ENCODE peak calls at places on chromosomes 5 and 9, in nine cellular contexts. Y is lower lobe of right lung, S is fibroblast of pulmonary artery, L is Peyer's patch, A is stomach, Q is gastrocnemius medialis, M is A673, W is heart right ventricle, H is colonic mucosa. U is an unnamed sample.

GRCh38 chr5:178642351-178642909 is 15.6 kb upstream of the CLK4 start:
- DNase-seq in Y (no peak), L (no peak), Q (no peak), S (peak; percentile 99), A (no peak), M (peak; percentile 97), W (no peak), H (no peak), U (peak; percentile 45)

GRCh38 chr5:74507596-74507995 is 132.9 kb downstream of the ENC1 start:
- DNase-seq in L (no peak), Y (no peak), M (no peak), A (no peak), W (no peak), H (no peak), Q (no peak), S (no peak), U (no peak)

GRCh38 chr9:72030762-72031161 is 29.7 kb downstream of the C9orf57 start:
- DNase-seq in L (no peak), W (no peak), S (no peak), H (no peak), Q (no peak), A (no peak), M (no peak), Y (no peak), U (no peak)

GRCh38 chr9:7008411-7008810 is 250.6 kb downstream of the KDM4C start:
- DNase-seq in L (no peak), Y (no peak), S (no peak), H (no peak), M (no peak), Q (no peak), W (no peak), A (no peak), U (no peak)

GRCh38 chr9:19967567-19968459 is 179.0 kb upstream of the SLC24A2 start:
- DNase-seq in H (no peak), L (no peak), W (no peak), A (no peak), Q (no peak), M (no peak), S (no peak), Y (no peak), U (no peak)

GRCh38 chr5:123875444-123876264 is 363.7 kb downstream of the CSNK1G3 start:
- DNase-seq in A (no peak), L (peak; percentile 51), M (peak; percentile 83), Y (no peak), Q (no peak), W (peak; percentile 24), H (peak; percentile 25), S (no peak), U (no peak)

GRCh38 chr5:179230061-179230461 is 115.2 kb downstream of the ADAMTS2 start:
- DNase-seq in H (no peak), L (peak; percentile 37), S (no peak), Y (peak; percentile 11), A (no peak), Q (no peak), M (no peak), W (no peak), U (no peak)

GRCh38 chr9:116342071-116342470 is 188.5 kb downstream of the PAPPA start:
- DNase-seq in S (no peak), Q (no peak), W (no peak), Y (no peak), A (no peak), M (peak; percentile 39), L (no peak), H (no peak), U (no peak)

GRCh38 chr5:112338681-112339337 is 80.3 kb downstream of the EPB41L4A start:
- DNase-seq in H (no peak), W (peak; percentile 23), Y (no peak), A (no peak), M (no peak), S (peak; percentile 85), L (no peak), Q (peak; percentile 43), U (peak; percentile 92)

GRCh38 chr9:128415222-128415621 is 5.4 kb upstream of the CERCAM start:
- DNase-seq in S (no peak), W (no peak), Q (no peak), M (no peak), A (no peak), L (no peak), H (peak; percentile 22), Y (no peak), U (no peak)

GRCh38 chr9:128412120-128412790 is 8.4 kb upstream of the CERCAM start:
- DNase-seq in A (peak; percentile 44), M (peak; percentile 88), L (peak; percentile 61), S (peak; percentile 51), W (no peak), H (peak; percentile 35), Y (peak; percentile 58), Q (no peak), U (no peak)

GRCh38 chr9:128416432-128417019 is 4.1 kb upstream of the CERCAM start:
- DNase-seq in L (no peak), H (no peak), S (no peak), A (no peak), Q (no peak), M (peak; percentile 54), W (no peak), Y (no peak), U (no peak)

GRCh38 chr9:128416014-128416413 is 4.6 kb upstream of the CERCAM start:
- DNase-seq in Y (no peak), M (no peak), S (no peak), W (no peak), L (no peak), H (no peak), A (no peak), Q (no peak), U (no peak)

GRCh38 chr9:128414461-128414860 is 6.2 kb upstream of the CERCAM start:
- DNase-seq in M (no peak), L (no peak), A (no peak), Y (no peak), Q (no peak), W (no peak), H (no peak), S (no peak), U (no peak)
- TF ChIP-seq CTCF in M (no peak), L (no peak), A (no peak), Y (no peak), Q (no peak), W (no peak), H (no peak), S (peak; percentile 35), U (peak; percentile 29)

DNA sequence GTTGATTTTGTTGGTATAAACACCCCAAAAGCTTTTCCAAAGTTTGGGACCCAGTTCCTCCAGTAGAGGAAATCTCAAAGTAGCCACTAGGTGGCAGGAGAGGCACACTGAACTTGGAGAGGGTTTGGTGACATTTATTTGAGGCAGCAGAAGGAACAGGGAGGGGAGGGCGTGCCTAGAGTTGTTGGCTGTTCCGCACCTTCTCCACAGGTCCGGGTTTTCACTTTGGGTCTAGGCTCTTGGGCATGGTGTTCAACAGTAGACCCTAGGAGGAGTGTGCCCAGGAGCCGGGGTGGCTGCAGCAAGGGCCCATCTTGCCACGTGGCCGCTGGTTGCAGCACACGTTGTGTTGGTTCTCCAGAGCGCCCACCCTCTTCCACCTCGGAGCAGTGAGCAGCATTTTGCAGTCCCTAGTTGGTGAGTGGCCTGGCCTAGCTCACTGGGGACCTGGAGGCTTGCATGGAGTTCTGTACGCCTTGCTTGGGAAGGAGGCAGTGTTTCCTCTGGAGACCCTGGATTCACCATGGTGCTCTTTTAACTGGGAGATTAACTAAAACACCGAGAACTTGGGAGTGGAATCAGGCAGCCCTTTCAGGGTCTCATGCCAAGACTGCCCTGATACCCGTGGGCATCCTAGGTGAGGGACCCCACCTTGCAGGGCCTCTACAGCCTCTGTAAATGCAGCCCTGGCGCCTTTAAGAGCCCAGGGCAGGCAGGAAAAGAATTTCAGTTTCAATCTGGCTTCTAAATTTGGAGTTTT is 28.2 kb downstream of the PTPA start:
- DNase-seq in A (peak; percentile 79), Y (peak; percentile 71), S (peak; percentile 91), M (peak; percentile 93), L (peak; percentile 77), H (peak; percentile 92), W (peak; percentile 92), Q (peak; percentile 71), U (no peak)
- H3K4me3 ChIP-seq in A (peak overlapping the region; percentile 38), Y (peak overlapping the region; percentile 65), S (peak overlapping the region; percentile 41), M (peak overlapping the region; percentile 41), L (peak overlapping the region; percentile 38), H (peak overlapping the region; percentile 29), W (peak overlapping the region; percentile 29), Q (peak overlapping the region; percentile 58), U (peak overlapping the region; percentile 58)

GRCh38 chr9:96487949-96488348 is 38.0 kb downstream of the HABP4 start:
- DNase-seq in L (no peak), H (no peak), W (peak; percentile 88), M (no peak), S (peak; percentile 71), Y (no peak), Q (no peak), A (no peak), U (no peak)

GRCh38 chr9:96485280-96485679 is 35.3 kb downstream of the HABP4 start:
- DNase-seq in H (no peak), W (no peak), Y (no peak), S (no peak), A (no peak), Q (no peak), M (no peak), L (no peak), U (no peak)

GRCh38 chr9:96486351-96487029 is 36.5 kb downstream of the HABP4 start:
- DNase-seq in Q (peak; percentile 36), Y (peak; percentile 73), A (peak; percentile 79), M (peak; percentile 19), H (peak; percentile 23), S (peak; percentile 75), W (peak; percentile 75), L (no peak), U (peak; percentile 27)

GRCh38 chr9:96484521-96484931 is 34.6 kb downstream of the HABP4 start:
- DNase-seq in W (no peak), M (peak; percentile 52), Y (no peak), A (no peak), H (no peak), L (no peak), S (no peak), Q (no peak), U (no peak)

GRCh38 chr9:96487030-96487396 is 37.0 kb downstream of the HABP4 start:
- DNase-seq in L (no peak), W (no peak), S (no peak), Y (no peak), H (no peak), A (no peak), M (no peak), Q (no peak), U (no peak)
- TF ChIP-seq CTCF in L (no peak), W (no peak), S (no peak), Y (no peak), H (no peak), A (no peak), M (no peak), Q (no peak), U (no peak)

DNA sequence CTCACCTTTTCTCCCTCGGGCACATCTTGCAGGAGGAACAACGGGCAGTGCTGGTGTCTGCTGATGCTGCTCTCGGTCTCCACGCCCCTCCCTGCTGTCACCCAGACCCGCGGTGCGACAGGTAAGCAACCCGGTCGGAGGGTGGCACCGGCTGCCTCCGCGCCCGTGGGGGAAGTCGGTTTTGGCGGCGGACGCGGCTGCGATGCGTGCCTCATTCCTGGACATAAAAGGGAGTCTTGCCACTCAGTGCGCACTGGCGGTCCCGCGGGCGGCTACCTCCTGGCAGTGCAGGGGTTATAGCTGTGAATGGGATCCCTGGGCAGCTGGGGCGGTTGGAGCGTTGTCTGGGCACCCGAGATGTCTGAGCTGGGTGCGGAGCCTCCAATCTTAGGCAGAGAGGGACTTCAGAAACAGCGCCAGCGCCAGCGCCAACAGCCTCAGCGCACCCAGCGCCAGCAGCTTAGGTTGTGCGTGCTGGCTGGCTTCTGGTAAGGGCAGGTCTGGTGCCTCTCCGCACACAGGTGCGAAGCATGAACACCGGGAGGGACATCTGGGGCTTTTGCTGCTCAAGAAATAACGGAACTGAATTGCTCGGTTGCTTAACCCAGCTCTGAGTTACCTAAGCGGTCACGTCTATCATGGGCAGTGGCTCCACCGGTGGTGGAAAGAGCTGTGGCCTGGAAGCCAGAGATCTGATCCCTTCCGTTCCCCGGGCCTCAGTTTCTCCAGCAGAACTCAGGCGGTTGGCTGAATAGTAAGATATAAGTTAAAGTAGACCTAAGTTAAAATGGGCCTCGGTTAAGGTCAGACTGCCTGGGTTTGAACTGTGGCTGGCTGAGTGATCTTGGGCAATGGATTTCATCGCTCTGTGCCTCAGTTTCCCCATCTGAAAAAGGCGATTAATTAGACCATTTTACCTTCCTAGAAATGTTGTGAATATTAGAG is 695 bp downstream of the COL15A1 start:
- DNase-seq in W (no peak), H (no peak), Y (peak; percentile 57), L (no peak), Q (no peak), S (no peak), A (no peak), M (no peak), U (no peak)
- H3K4me3 ChIP-seq in W (peak overlapping the region; percentile 76), H (peak overlapping the region; percentile 36), Y (peak overlapping the region; percentile 57), L (peak overlapping the region; percentile 18), Q (peak overlapping the region; percentile 59), S (peak overlapping the region; percentile 17), A (peak overlapping the region; percentile 64), M (peak overlapping the region; percentile 26), U (no peak overlapping the region)

U was measured in epithelial cell of proximal tubule.